ENCODE peak calls at places on chromosomes 3 and 15, in four cellular contexts. T, V, N and U are unnamed samples.

GRCh38 chr15:90394074-90394473 is 6.0 kb downstream of the IQGAP1 start:
- DNase-seq in N (no peak), V (no peak), T (no peak), U (no peak)

GRCh38 chr3:108406661-108407206 is 103.7 kb downstream of the MYH15 start:
- DNase-seq in N (peak; percentile 76), T (peak; percentile 52), V (peak; percentile 68), U (peak; percentile 62)

GRCh38 chr3:186760141-186760813 is 23.1 kb upstream of the EIF4A2 start:
- DNase-seq in N (no peak), V (no peak), T (peak; percentile 84), U (no peak)

GRCh38 chr3:37967252-37967881 is 23.2 kb upstream of the VILL start:
- DNase-seq in V (peak; percentile 80), N (peak; percentile 65), T (peak; percentile 28), U (peak; percentile 93)

GRCh38 chr3:193640165-193640706 is 47.2 kb downstream of the OPA1 start:
- DNase-seq in V (no peak), N (no peak), T (no peak), U (no peak)

GRCh38 chr3:39271363-39271762 is 8.5 kb downstream of the CX3CR1 start:
- DNase-seq in T (no peak), V (no peak), N (no peak), U (no peak)

GRCh38 chr3:19688767-19689166 is 245.2 kb downstream of the EFHB start:
- DNase-seq in V (no peak), N (no peak), T (no peak), U (peak; percentile 56)

GRCh38 chr3:72445827-72446405 is 402.3 kb downstream of the SHQ1 start:
- DNase-seq in V (peak; percentile 27), T (no peak), N (no peak), U (no peak)

GRCh38 chr3:12159227-12159601 is 502 bp upstream of the TIMP4 start:
- DNase-seq in T (no peak), V (peak; percentile 4), N (no peak), U (peak; percentile 78)

GRCh38 chr15:26972636-26973035 is 1.7 kb downstream of the GABRG3 start:
- DNase-seq in V (peak; percentile 15), T (no peak), N (no peak), U (no peak)

GRCh38 chr3:69204315-69204957 is 82.0 kb upstream of the LMOD3 start:
- DNase-seq in V (peak; percentile 20), N (no peak), T (no peak), U (no peak)

GRCh38 chr3:99317196-99317595 is 321.2 kb upstream of the COL8A1 start:
- DNase-seq in T (no peak), N (no peak), V (no peak), U (no peak)

GRCh38 chr3:550481-550880 is 353.9 kb downstream of the CHL1 start:
- DNase-seq in N (no peak), V (no peak), T (no peak), U (no peak)

GRCh38 chr3:99825239-99825638 is 7.6 kb downstream of the CMSS1 start:
- DNase-seq in V (peak; percentile 44), N (no peak), T (no peak), U (no peak)

GRCh38 chr15:89680282-89680873 is 1.2 kb upstream of the PLIN1 start:
- DNase-seq in T (no peak), N (no peak), V (peak; percentile 85), U (no peak)

GRCh38 chr15:55587321-55588069 is 650 bp downstream of the PYGO1 start:
- DNase-seq in V (peak; percentile 77), T (no peak), N (peak; percentile 35), U (peak; percentile 67)

GRCh38 chr3:180325958-180326357 is 276.0 kb upstream of the TTC14 start:
- DNase-seq in V (no peak), T (no peak), N (no peak), U (no peak)

GRCh38 chr15:79025201-79025600 is 65.4 kb downstream of the RASGRF1 start:
- DNase-seq in T (no peak), N (no peak), V (no peak), U (peak; percentile 56)

GRCh38 chr15:83733206-83733605 is 79.3 kb downstream of the ADAMTSL3 start:
- DNase-seq in T (peak; percentile 32), N (no peak), V (peak; percentile 46), U (peak; percentile 25)

GRCh38 chr3:33557279-33557678 is 117.1 kb upstream of the UBP1 start:
- DNase-seq in N (no peak), T (no peak), V (no peak), U (no peak)

GRCh38 chr15:66770518-66771350 is 68.7 kb downstream of the SMAD6 start:
- DNase-seq in V (no peak), N (no peak), T (no peak), U (no peak)
- H3K4me2 ChIP-seq in V (no peak overlapping the region), N (no peak overlapping the region), T (peak overlapping the region; percentile 58), U (peak overlapping the region; percentile 32)

DNA sequence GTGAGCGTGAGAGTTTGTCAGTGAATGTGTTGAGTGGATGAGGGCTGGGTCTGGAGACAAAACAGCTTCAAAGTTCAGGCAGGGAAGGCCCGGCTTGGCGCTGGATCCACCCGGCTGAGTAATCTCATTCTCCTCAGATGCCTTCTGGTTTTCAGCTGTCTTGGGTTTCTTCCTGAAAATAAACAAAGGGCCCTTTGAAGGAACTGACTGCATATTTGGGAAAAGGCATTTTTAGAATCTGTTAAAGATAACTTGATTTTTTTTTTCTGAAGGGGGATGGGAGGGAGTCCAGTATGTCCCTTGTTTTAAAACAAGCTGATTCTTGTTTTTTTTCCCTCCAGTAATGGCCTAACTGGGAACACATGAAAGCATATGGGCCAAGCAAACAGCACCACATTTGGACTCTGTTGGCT is 86.4 kb downstream of the TIGIT start:
- DNase-seq in T (peak; percentile 44), V (peak; percentile 91), N (no peak), U (no peak)
- H3K4me2 ChIP-seq in T (peak overlapping the region; percentile 37), V (peak overlapping the region; percentile 67), N (no peak overlapping the region), U (no peak overlapping the region)

GRCh38 chr15:75306188-75306587 is 23.6 kb downstream of the GOLGA6D start:
- DNase-seq in N (no peak), V (no peak), T (no peak), U (no peak)

GRCh38 chr15:75309711-75310110 is 26.2 kb upstream of the COMMD4 start:
- DNase-seq in T (no peak), V (peak; percentile 32), N (no peak), U (no peak)

GRCh38 chr15:75302318-75302717 is 19.7 kb downstream of the GOLGA6D start:
- DNase-seq in N (no peak), T (no peak), V (no peak), U (no peak)

GRCh38 chr15:75313116-75313845 is 22.6 kb upstream of the COMMD4 start:
- DNase-seq in T (no peak), V (no peak), N (no peak), U (no peak)

DNA sequence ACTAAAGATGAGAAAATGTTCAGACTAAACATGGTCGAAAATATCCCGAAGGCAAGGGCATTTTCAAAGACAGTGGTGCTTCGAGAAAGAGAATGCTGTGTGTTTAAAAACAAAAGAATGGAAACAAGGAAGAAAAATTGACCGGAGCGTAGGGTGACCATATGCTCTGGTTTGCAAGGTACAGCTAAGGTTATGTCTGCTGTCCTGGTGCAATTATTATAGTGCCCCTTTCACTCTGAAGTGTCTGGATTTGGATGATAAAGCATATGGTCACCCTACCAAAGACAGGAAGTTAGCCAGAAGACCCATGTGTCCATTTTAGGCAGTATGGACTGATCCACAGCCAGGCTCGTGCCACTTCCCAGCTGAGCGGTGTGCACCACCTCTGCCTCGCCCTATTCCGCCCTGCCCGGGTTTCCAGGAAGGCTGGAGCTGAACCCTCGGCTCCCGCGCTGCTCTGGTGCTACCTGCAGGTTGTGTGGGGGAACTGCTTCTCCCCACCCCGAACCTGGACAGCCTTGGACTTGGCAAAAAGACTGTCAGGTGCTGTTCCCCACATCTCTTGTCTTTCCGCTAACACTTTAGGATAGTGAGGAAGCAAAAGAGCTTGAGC is 25.2 kb downstream of the GOLGA6D start:
- DNase-seq in T (peak; percentile 62), V (peak; percentile 41), N (peak; percentile 34), U (peak; percentile 93)
- H3K4me2 ChIP-seq in T (peak overlapping the region; percentile 70), V (no peak overlapping the region), N (peak overlapping the region; percentile 65), U (no peak overlapping the region)

GRCh38 chr15:75069301-75069925 is 46.0 kb downstream of the PPCDC start:
- DNase-seq in N (peak; percentile 74), T (no peak), V (no peak), U (no peak)
- H3K4me2 ChIP-seq in N (peak overlapping the region; percentile 55), T (no peak overlapping the region), V (no peak overlapping the region), U (no peak overlapping the region)

GRCh38 chr15:74375303-74375693 is 7.9 kb upstream of the CYP11A1 start:
- DNase-seq in V (peak; percentile 87), T (peak; percentile 77), N (peak; percentile 91), U (peak; percentile 93)
- H3K4me2 ChIP-seq in V (no peak overlapping the region), T (peak overlapping the region; percentile 86), N (peak overlapping the region; percentile 95), U (peak overlapping the region; percentile 94)